ENCODE peak calls at places on chromosomes 4 and X, in four cellular contexts. K, U, H and R are unnamed samples.

GRCh38 chrX:2451456-2452316 is 49.1 kb downstream of the DHRSX start:
- DNase-seq in K (no peak), H (no peak), U (no peak), R (peak)

GRCh38 chrX:140661657-140662056 is 47.9 kb upstream of the LINC00632 start:
- DNase-seq in H (no peak), U (no peak), K (no peak), R (no peak)

GRCh38 chrX:3124041-3124440 is 82.8 kb downstream of the ARSF start:
- DNase-seq in U (no peak), H (no peak), K (no peak), R (no peak)

GRCh38 chrX:153882086-153882498 is 3.9 kb downstream of the L1CAM start:
- DNase-seq in H (no peak), K (no peak), U (no peak), R (peak)

GRCh38 chr4:135739354-135739753 is 1537.8 kb upstream of the PABPC4L start:
- DNase-seq in H (no peak), U (no peak), K (no peak), R (no peak)

GRCh38 chr4:102552781-102553180 is 51.6 kb downstream of the NFKB1 start:
- DNase-seq in U (no peak), K (no peak), H (peak), R (peak)

GRCh38 chr4:158169516-158169915 is 3.3 kb downstream of the GASK1B start:
- DNase-seq in U (no peak), H (no peak), K (no peak), R (no peak)

GRCh38 chrX:11724122-11725017 is 33.7 kb upstream of the MSL3 start:
- DNase-seq in U (no peak), H (peak), K (no peak), R (peak)

GRCh38 chr4:156673483-156673882 is 298.1 kb downstream of the PDGFC start:
- DNase-seq in K (no peak), U (no peak), H (no peak), R (no peak)

GRCh38 chrX:106999002-106999975 is 723 bp downstream of the MORC4 start:
- DNase-seq in K (peak), H (peak), U (peak), R (peak)

GRCh38 chr4:149161247-149161646 is 654.4 kb downstream of the IQCM start:
- DNase-seq in H (no peak), U (no peak), K (no peak), R (peak)

GRCh38 chrX:54479471-54480122 is 16.4 kb downstream of the FGD1 start:
- DNase-seq in K (no peak), H (no peak), U (no peak), R (no peak)

GRCh38 chr4:54230479-54231418 is 1.7 kb downstream of the PDGFRA start:
- DNase-seq in U (peak), K (peak), H (no peak), R (no peak)

GRCh38 chrX:39070009-39070408 is 268.8 kb downstream of the MID1IP1 start:
- DNase-seq in H (no peak), K (no peak), U (no peak), R (no peak)

GRCh38 chrX:18146954-18147353 is 73.7 kb downstream of the BEND2 start:
- DNase-seq in U (no peak), H (no peak), K (no peak), R (peak)